ENCODE peak calls at places on chromosomes 12 and 14, in seven cellular contexts. One of them, this sample, is unnamed.

GRCh38 chr12:121800694-121801600 is 2.9 kb upstream of the SETD1B start:
- DNase-seq in CD4-positive, alpha-beta T cell: peak; percentile 65
- DNase-seq in brain microvascular endothelial cell: peak; percentile 70
- DNase-seq in kidney: peak; percentile 95
- DNase-seq in heart left ventricle: peak; percentile 85
- DNase-seq in OCI-LY7: peak; percentile 66
- DNase-seq in psoas muscle: peak; percentile 90
- DNase-seq in this sample: peak; percentile 71

GRCh38 chr12:103852498-103852992 is 11.5 kb upstream of the NT5DC3 start:
- DNase-seq in psoas muscle: no peak
- DNase-seq in CD4-positive, alpha-beta T cell: no peak
- DNase-seq in OCI-LY7: no peak
- DNase-seq in brain microvascular endothelial cell: peak; percentile 49
- DNase-seq in heart left ventricle: no peak
- DNase-seq in kidney: no peak
- DNase-seq in this sample: no peak

GRCh38 chr12:79407671-79408622 is 282.8 kb downstream of the PAWR start:
- DNase-seq in OCI-LY7: peak; percentile 42
- DNase-seq in CD4-positive, alpha-beta T cell: no peak
- DNase-seq in psoas muscle: no peak
- DNase-seq in brain microvascular endothelial cell: peak; percentile 90
- DNase-seq in heart left ventricle: peak; percentile 26
- DNase-seq in kidney: no peak
- DNase-seq in this sample: no peak

GRCh38 chr12:78186670-78187069 is 356.0 kb downstream of the NAV3 start:
- DNase-seq in CD4-positive, alpha-beta T cell: no peak
- DNase-seq in kidney: no peak
- DNase-seq in psoas muscle: no peak
- DNase-seq in heart left ventricle: no peak
- DNase-seq in OCI-LY7: no peak
- DNase-seq in brain microvascular endothelial cell: no peak
- DNase-seq in this sample: no peak

GRCh38 chr12:51773145-51773869 is 75.2 kb downstream of the FIGNL2 start:
- DNase-seq in OCI-LY7: no peak
- DNase-seq in psoas muscle: no peak
- DNase-seq in brain microvascular endothelial cell: no peak
- DNase-seq in kidney: no peak
- DNase-seq in heart left ventricle: no peak
- DNase-seq in CD4-positive, alpha-beta T cell: no peak
- DNase-seq in this sample: no peak

GRCh38 chr14:78997811-78998210 is 827.6 kb downstream of the NRXN3 start:
- DNase-seq in CD4-positive, alpha-beta T cell: no peak
- DNase-seq in psoas muscle: no peak
- DNase-seq in kidney: no peak
- DNase-seq in heart left ventricle: peak; percentile 11
- DNase-seq in OCI-LY7: no peak
- DNase-seq in brain microvascular endothelial cell: peak; percentile 62
- DNase-seq in this sample: no peak

GRCh38 chr12:34399631-34400422 is 377.5 kb downstream of the ALG10 start:
- DNase-seq in OCI-LY7: no peak
- DNase-seq in psoas muscle: peak; percentile 36
- DNase-seq in brain microvascular endothelial cell: no peak
- DNase-seq in kidney: peak; percentile 43
- DNase-seq in heart left ventricle: peak; percentile 3
- DNase-seq in CD4-positive, alpha-beta T cell: no peak
- DNase-seq in this sample: peak; percentile 45

GRCh38 chr12:131536337-131536736 is 174.6 kb upstream of the SFSWAP start:
- DNase-seq in CD4-positive, alpha-beta T cell: no peak
- DNase-seq in psoas muscle: no peak
- DNase-seq in kidney: no peak
- DNase-seq in brain microvascular endothelial cell: no peak
- DNase-seq in OCI-LY7: no peak
- DNase-seq in heart left ventricle: no peak
- DNase-seq in this sample: no peak

GRCh38 chr14:75277000-75277795 is 1.4 kb upstream of the FOS start:
- DNase-seq in heart left ventricle: peak; percentile 95
- DNase-seq in OCI-LY7: no peak
- DNase-seq in CD4-positive, alpha-beta T cell: peak; percentile 12
- DNase-seq in psoas muscle: peak; percentile 95
- DNase-seq in brain microvascular endothelial cell: peak; percentile 91
- DNase-seq in kidney: peak; percentile 97
- DNase-seq in this sample: peak; percentile 93

GRCh38 chr12:659090-659683 is 4.1 kb downstream of the NINJ2 start:
- DNase-seq in CD4-positive, alpha-beta T cell: no peak
- DNase-seq in kidney: no peak
- DNase-seq in heart left ventricle: no peak
- DNase-seq in OCI-LY7: peak; percentile 83
- DNase-seq in brain microvascular endothelial cell: no peak
- DNase-seq in psoas muscle: no peak
- DNase-seq in this sample: no peak

GRCh38 chr12:15563683-15564082 is 225.5 kb downstream of the EPS8 start:
- DNase-seq in heart left ventricle: no peak
- DNase-seq in OCI-LY7: no peak
- DNase-seq in CD4-positive, alpha-beta T cell: no peak
- DNase-seq in psoas muscle: no peak
- DNase-seq in kidney: no peak
- DNase-seq in brain microvascular endothelial cell: peak; percentile 24
- DNase-seq in this sample: no peak

GRCh38 chr12:114400395-114400794 is 5.5 kb downstream of the TBX5 start:
- DNase-seq in CD4-positive, alpha-beta T cell: no peak
- DNase-seq in OCI-LY7: no peak
- DNase-seq in kidney: no peak
- DNase-seq in heart left ventricle: no peak
- DNase-seq in psoas muscle: no peak
- DNase-seq in brain microvascular endothelial cell: no peak
- DNase-seq in this sample: peak; percentile 64

GRCh38 chr12:93373847-93374723 is 3.6 kb upstream of the NUDT4 start:
- DNase-seq in CD4-positive, alpha-beta T cell: no peak
- DNase-seq in OCI-LY7: no peak
- DNase-seq in brain microvascular endothelial cell: no peak
- DNase-seq in heart left ventricle: no peak
- DNase-seq in kidney: no peak
- DNase-seq in psoas muscle: no peak
- DNase-seq in this sample: no peak

GRCh38 chr14:65334765-65335411 is 77.6 kb upstream of the FUT8 start:
- DNase-seq in psoas muscle: no peak
- DNase-seq in brain microvascular endothelial cell: no peak
- DNase-seq in heart left ventricle: no peak
- DNase-seq in CD4-positive, alpha-beta T cell: no peak
- DNase-seq in OCI-LY7: peak; percentile 40
- DNase-seq in kidney: no peak
- DNase-seq in this sample: peak; percentile 58

GRCh38 chr12:13222076-13222475 is 25.6 kb downstream of the EMP1 start:
- DNase-seq in kidney: peak; percentile 86
- DNase-seq in heart left ventricle: no peak
- DNase-seq in CD4-positive, alpha-beta T cell: no peak
- DNase-seq in psoas muscle: peak; percentile 59
- DNase-seq in brain microvascular endothelial cell: no peak
- DNase-seq in OCI-LY7: no peak
- DNase-seq in this sample: no peak

GRCh38 chr14:105077649-105077995 is 12.4 kb upstream of the GPR132 start:
- DNase-seq in heart left ventricle: no peak
- DNase-seq in brain microvascular endothelial cell: no peak
- DNase-seq in psoas muscle: no peak
- DNase-seq in OCI-LY7: no peak
- DNase-seq in kidney: peak; percentile 74
- DNase-seq in CD4-positive, alpha-beta T cell: no peak
- DNase-seq in this sample: peak; percentile 79

GRCh38 chr12:25957898-25958253 is 606 bp upstream of the RASSF8 start:
- DNase-seq in CD4-positive, alpha-beta T cell: no peak
- DNase-seq in brain microvascular endothelial cell: peak; percentile 71
- DNase-seq in psoas muscle: no peak
- DNase-seq in kidney: no peak
- DNase-seq in heart left ventricle: no peak
- DNase-seq in OCI-LY7: no peak
- DNase-seq in this sample: no peak

DNA sequence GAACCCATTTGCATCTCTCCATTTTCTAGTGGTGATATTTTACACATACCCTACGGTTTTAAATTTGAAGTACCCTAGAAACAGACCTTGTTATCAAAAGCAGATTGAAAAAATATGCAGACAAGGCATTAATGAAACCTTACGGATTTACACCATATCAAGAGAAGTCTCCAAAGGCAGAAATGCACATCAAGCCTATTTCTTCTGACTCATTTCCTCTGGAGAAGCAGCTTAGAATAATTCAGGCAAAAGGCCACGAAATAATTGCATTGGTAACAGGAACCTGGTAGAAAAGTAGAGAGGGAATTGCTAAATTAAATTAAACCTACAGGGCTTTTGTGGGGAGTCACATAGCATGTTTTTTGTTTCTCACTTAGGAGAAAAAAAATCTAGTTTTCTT is 34.7 kb downstream of the KICS2 start:
- DNase-seq in psoas muscle: no peak
- DNase-seq in heart left ventricle: no peak
- DNase-seq in CD4-positive, alpha-beta T cell: no peak
- DNase-seq in OCI-LY7: no peak
- DNase-seq in brain microvascular endothelial cell: peak; percentile 57
- DNase-seq in kidney: no peak
- DNase-seq in this sample: no peak
- H3K27ac ChIP-seq in psoas muscle: no peak overlapping the region
- H3K27ac ChIP-seq in heart left ventricle: no peak overlapping the region
- H3K27ac ChIP-seq in CD4-positive, alpha-beta T cell: no peak overlapping the region
- H3K27ac ChIP-seq in OCI-LY7: no peak overlapping the region
- H3K27ac ChIP-seq in brain microvascular endothelial cell: peak overlapping the region; percentile 97
- H3K27ac ChIP-seq in kidney: no peak overlapping the region
- H3K27ac ChIP-seq in this sample: no peak overlapping the region

GRCh38 chr12:120514002-120514401 is 15.0 kb downstream of the COQ5 start:
- DNase-seq in heart left ventricle: no peak
- DNase-seq in CD4-positive, alpha-beta T cell: no peak
- DNase-seq in kidney: no peak
- DNase-seq in psoas muscle: no peak
- DNase-seq in brain microvascular endothelial cell: no peak
- DNase-seq in OCI-LY7: no peak
- DNase-seq in this sample: no peak
- H3K27ac ChIP-seq in heart left ventricle: no peak overlapping the region
- H3K27ac ChIP-seq in CD4-positive, alpha-beta T cell: no peak overlapping the region
- H3K27ac ChIP-seq in kidney: no peak overlapping the region
- H3K27ac ChIP-seq in psoas muscle: no peak overlapping the region
- H3K27ac ChIP-seq in brain microvascular endothelial cell: no peak overlapping the region
- H3K27ac ChIP-seq in OCI-LY7: no peak overlapping the region
- H3K27ac ChIP-seq in this sample: no peak overlapping the region

DNA sequence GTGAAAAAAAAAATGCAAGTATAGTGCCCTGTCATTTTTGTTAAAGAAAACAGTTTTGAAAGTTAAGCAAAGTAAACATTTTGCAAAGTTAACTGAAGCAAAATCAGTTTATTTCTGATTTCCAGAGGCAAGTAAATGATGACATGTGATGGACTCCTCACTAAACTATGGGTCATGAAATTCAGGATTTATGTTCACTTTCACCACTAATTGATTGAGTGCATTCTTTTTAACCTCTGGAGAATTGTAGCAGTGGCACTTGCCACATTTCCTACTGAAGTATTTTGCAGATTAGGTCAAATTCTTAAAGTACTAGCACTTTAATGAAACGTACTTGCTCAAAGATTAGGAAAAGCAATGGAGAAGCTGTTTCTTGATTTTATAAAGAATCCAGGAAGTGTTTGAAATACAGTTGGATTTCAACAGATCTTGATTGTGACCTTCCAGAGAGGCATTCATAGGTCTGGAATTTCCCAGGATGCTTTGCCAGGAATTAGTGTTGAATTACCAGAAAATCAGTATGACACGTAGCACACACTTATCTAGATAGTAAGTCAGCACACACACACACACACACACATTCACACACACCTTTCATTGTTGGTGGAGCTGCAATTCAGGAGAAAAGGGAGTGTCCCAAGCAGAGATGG is 162.6 kb downstream of the MYRFL start:
- DNase-seq in brain microvascular endothelial cell: peak; percentile 93
- DNase-seq in CD4-positive, alpha-beta T cell: no peak
- DNase-seq in kidney: no peak
- DNase-seq in psoas muscle: no peak
- DNase-seq in OCI-LY7: no peak
- DNase-seq in heart left ventricle: no peak
- DNase-seq in this sample: no peak
- H3K27ac ChIP-seq in brain microvascular endothelial cell: peak overlapping the region; percentile 80
- H3K27ac ChIP-seq in CD4-positive, alpha-beta T cell: no peak overlapping the region
- H3K27ac ChIP-seq in kidney: no peak overlapping the region
- H3K27ac ChIP-seq in psoas muscle: peak overlapping the region; percentile 57
- H3K27ac ChIP-seq in OCI-LY7: no peak overlapping the region
- H3K27ac ChIP-seq in heart left ventricle: no peak overlapping the region
- H3K27ac ChIP-seq in this sample: peak overlapping the region; percentile 13

DNA sequence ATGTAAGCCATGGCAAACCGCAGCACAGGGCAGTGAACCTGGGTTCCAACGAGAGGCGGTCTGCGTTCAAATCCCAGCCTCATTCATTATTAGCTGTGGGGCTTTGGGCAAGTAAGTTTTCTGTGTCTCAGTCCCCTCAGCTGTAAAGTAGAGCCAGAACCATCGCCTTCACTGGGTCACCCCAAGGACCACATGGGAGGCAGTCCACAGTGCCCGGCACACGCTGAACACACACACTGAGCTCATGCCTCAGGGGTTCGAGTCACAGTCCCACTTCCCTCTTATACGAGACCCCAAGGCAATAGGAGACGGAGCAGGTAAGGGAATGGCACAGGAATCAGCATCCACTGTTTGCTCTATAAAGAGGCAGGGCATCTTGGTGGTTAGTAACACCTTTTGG is 19.1 kb downstream of the LRTM2 start:
- DNase-seq in kidney: peak; percentile 27
- DNase-seq in heart left ventricle: no peak
- DNase-seq in OCI-LY7: no peak
- DNase-seq in psoas muscle: no peak
- DNase-seq in CD4-positive, alpha-beta T cell: no peak
- DNase-seq in brain microvascular endothelial cell: no peak
- DNase-seq in this sample: no peak
- H3K27ac ChIP-seq in kidney: no peak overlapping the region
- H3K27ac ChIP-seq in heart left ventricle: no peak overlapping the region
- H3K27ac ChIP-seq in OCI-LY7: no peak overlapping the region
- H3K27ac ChIP-seq in psoas muscle: no peak overlapping the region
- H3K27ac ChIP-seq in CD4-positive, alpha-beta T cell: no peak overlapping the region
- H3K27ac ChIP-seq in brain microvascular endothelial cell: no peak overlapping the region
- H3K27ac ChIP-seq in this sample: no peak overlapping the region

GRCh38 chr14:95137164-95137803 is 20.0 kb downstream of the DICER1 start:
- DNase-seq in CD4-positive, alpha-beta T cell: no peak
- DNase-seq in OCI-LY7: no peak
- DNase-seq in brain microvascular endothelial cell: no peak
- DNase-seq in psoas muscle: no peak
- DNase-seq in kidney: no peak
- DNase-seq in heart left ventricle: no peak
- DNase-seq in this sample: no peak
- H3K27ac ChIP-seq in CD4-positive, alpha-beta T cell: no peak overlapping the region
- H3K27ac ChIP-seq in OCI-LY7: no peak overlapping the region
- H3K27ac ChIP-seq in brain microvascular endothelial cell: no peak overlapping the region
- H3K27ac ChIP-seq in psoas muscle: no peak overlapping the region
- H3K27ac ChIP-seq in kidney: peak overlapping the region; percentile 59
- H3K27ac ChIP-seq in heart left ventricle: no peak overlapping the region
- H3K27ac ChIP-seq in this sample: peak overlapping the region; percentile 39

GRCh38 chr12:68932701-68933563 is at the start of gene CPM:
- DNase-seq in CD4-positive, alpha-beta T cell: peak; percentile 42
- DNase-seq in psoas muscle: peak; percentile 75
- DNase-seq in heart left ventricle: peak; percentile 74
- DNase-seq in brain microvascular endothelial cell: peak; percentile 16
- DNase-seq in kidney: peak; percentile 89
- DNase-seq in OCI-LY7: peak; percentile 58
- DNase-seq in this sample: peak; percentile 96
- H3K27ac ChIP-seq in CD4-positive, alpha-beta T cell: no peak within 1 kb of the TSS
- H3K27ac ChIP-seq in psoas muscle: peak within 1 kb of the TSS; percentile 12
- H3K27ac ChIP-seq in heart left ventricle: peak within 1 kb of the TSS; percentile 67
- H3K27ac ChIP-seq in brain microvascular endothelial cell: no peak within 1 kb of the TSS
- H3K27ac ChIP-seq in kidney: peak within 1 kb of the TSS; percentile 88
- H3K27ac ChIP-seq in OCI-LY7: peak within 1 kb of the TSS; percentile 7
- H3K27ac ChIP-seq in this sample: peak within 1 kb of the TSS; percentile 86

This sample was measured in upper lobe of left lung.